ENCODE peak calls at places on chromosomes 2 and 18, in six cellular contexts. W is PC-9, Z is SK-N-SH, D is HCT116, Y is GM23338, E is hepatocyte. P is an unnamed sample. For H3K9me2, the result is how much of the 10 kb centered on the place peaks cover.

GRCh38 chr18:39788395-39788794 is 2166.6 kb upstream of the PIK3C3 start:
- DNase-seq in W (no peak), E (no peak), D (no peak), Z (no peak), Y (no peak), P (no peak)

GRCh38 chr2:226411727-226412360 is 387.8 kb downstream of the IRS1 start:
- DNase-seq in E (peak), W (peak), D (peak), Y (no peak), Z (no peak), P (no peak)

GRCh38 chr2:74768401-74768914 is 65.5 kb upstream of the HK2 start:
- DNase-seq in W (no peak), E (no peak), D (no peak), Y (no peak), Z (no peak), P (no peak)

GRCh38 chr2:119487434-119488244 is 36.6 kb downstream of the SCTR start:
- DNase-seq in Z (no peak), W (no peak), Y (no peak), D (no peak), E (peak), P (no peak)

GRCh38 chr2:100381240-100381639 is 36.2 kb downstream of the CHST10 start:
- DNase-seq in D (peak), Y (peak), Z (peak), W (peak), E (peak), P (peak)

GRCh38 chr18:12904012-12904516 is 20.0 kb upstream of the PTPN2 start:
- DNase-seq in Z (no peak), Y (no peak), E (no peak), D (no peak), W (no peak), P (no peak)

GRCh38 chr2:220269421-220269820 is 642.0 kb downstream of the SLC4A3 start:
- DNase-seq in W (no peak), E (no peak), Y (peak), D (no peak), Z (no peak), P (no peak)

GRCh38 chr2:75047189-75047812 is 88.9 kb downstream of the POLE4 start:
- DNase-seq in D (no peak), Z (no peak), E (no peak), W (no peak), Y (no peak), P (no peak)

GRCh38 chr2:70523996-70524965 is 29.3 kb downstream of the TGFA start:
- DNase-seq in E (no peak), Z (no peak), Y (peak), W (peak), D (peak), P (no peak)

GRCh38 chr18:10119528-10119927 is 205.7 kb downstream of the VAPA start:
- DNase-seq in W (no peak), Y (no peak), D (no peak), Z (no peak), E (no peak), P (no peak)

GRCh38 chr2:14601070-14601770 is 31.3 kb upstream of the LRATD1 start:
- DNase-seq in Y (no peak), E (no peak), D (no peak), W (no peak), Z (no peak), P (no peak)

GRCh38 chr18:76909418-76909817 is 87.1 kb downstream of the ZNF236 start:
- DNase-seq in E (no peak), W (no peak), Y (no peak), Z (no peak), D (no peak), P (no peak)

GRCh38 chr2:120861576-120862191 is 126.0 kb downstream of the GLI2 start:
- DNase-seq in Z (no peak), W (no peak), D (no peak), Y (no peak), E (no peak), P (no peak)

GRCh38 chr2:156110890-156111289 is 221.6 kb downstream of the NR4A2 start:
- DNase-seq in Y (peak), W (peak), E (peak), Z (peak), D (peak), P (peak)

GRCh38 chr2:98647636-98648035 is 39.2 kb downstream of the UNC50 start:
- DNase-seq in Y (no peak), D (no peak), E (no peak), Z (no peak), W (no peak), P (no peak)

GRCh38 chr2:44362207-44363015 is 664 bp downstream of the CAMKMT start:
- DNase-seq in Y (peak), Z (peak), E (peak), D (peak), W (no peak), P (peak)

GRCh38 chr2:202960524-202960923 is 48.4 kb downstream of the CARF start:
- DNase-seq in D (no peak), E (no peak), Y (no peak), Z (no peak), W (no peak), P (no peak)
- H3K9me2 ChIP-seq in D (under half), E (under half), Y (under half), Z (under half), W (under half), P (under half)

DNA sequence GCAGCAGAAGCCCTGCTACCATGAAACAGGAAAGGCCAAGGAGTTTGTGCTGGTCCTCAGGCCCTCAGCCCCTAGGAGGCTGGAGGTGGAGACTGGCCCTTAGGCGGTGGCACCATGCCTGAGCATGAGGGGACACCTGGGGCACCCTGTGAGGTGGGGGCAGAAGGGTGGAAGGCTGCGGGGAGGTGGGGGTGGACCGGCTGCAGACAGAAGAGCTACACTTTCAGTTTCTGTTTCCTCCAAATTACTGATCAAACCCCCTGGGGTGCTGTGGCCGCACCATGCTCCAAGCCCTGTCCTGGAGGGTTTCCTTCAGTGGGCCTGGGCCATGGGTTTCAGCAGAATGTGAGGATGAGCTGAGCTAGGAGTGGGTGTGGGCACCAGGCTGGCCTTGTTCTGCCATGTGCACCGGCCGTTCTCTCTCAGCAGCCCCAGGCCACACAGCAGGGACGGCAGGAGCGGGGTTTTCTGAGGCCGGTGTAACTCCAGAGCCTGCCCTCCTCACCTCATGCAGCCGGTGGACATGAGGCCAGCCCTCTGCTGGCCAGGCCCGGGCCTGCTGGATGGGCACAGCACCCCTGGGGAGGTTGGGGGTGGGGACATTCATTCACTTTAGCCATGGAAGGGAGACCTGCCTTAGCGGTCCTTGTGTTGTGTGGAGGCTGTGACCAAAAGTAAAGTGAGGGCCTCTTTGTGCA is 51.5 kb downstream of the PLEKHB2 start:
- DNase-seq in D (no peak), Y (no peak), Z (peak), W (no peak), E (no peak), P (no peak)
- TF ChIP-seq CTCF in D (no peak), Y (peak), Z (peak), W (no peak), E (no peak), P (peak)

DNA sequence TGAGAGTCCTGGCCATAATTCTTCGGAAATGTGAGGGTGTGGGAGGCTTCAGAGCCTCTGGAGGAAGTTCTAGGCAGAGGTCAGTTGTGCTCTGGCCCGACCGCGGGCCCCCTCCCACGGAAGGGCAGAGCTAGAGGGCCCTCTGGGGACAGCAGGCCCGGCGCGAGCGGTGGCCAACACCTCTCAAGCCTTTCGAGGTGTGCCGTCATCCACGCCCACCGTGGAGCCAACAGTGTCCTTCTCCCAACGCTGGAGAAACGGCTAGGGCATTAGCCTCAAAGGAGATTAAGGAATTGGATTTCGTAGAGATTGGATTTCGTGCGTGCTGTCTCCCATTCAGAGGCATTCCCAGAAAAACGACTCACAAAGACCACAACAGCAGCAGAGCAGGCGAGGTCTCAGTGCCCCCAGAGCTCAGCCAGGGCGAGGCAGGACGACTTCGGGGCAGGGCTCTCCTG is 2.1 kb upstream of the MTCL1 start:
- DNase-seq in Z (no peak), Y (peak), E (no peak), D (no peak), W (no peak), P (no peak)
- H3K9me2 ChIP-seq in Z (under half), Y (under half), E (under half), D (under half), W (under half), P (under half)

GRCh38 chr18:32582455-32582854 is 111.8 kb upstream of the GAREM1 start:
- DNase-seq in Y (no peak), E (no peak), Z (no peak), W (no peak), D (no peak), P (no peak)

DNA sequence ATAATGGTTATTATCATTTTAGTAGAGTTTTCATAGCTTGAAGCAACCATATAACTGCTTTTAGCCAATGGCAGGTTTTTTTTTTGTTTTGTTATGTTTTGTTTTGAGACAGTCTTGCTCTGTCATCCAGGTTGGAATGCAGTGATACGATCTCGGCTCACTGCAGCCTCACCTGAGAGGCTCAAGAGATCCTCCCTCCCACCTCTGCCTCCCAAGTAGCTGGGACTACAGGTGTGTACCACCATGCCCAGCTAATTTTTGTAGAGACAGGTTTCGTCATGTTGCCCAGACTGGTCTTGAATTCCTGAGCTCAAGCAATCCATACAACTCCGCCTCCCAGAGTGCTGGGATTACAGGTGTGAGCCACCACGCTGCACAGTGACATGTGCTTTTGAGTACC is 117.5 kb upstream of the GAREM1 start:
- DNase-seq in W (no peak), D (no peak), E (no peak), Z (no peak), Y (no peak), P (no peak)
- TF ChIP-seq CTCF in W (no peak), D (no peak), E (no peak), Z (no peak), Y (no peak), P (no peak)

DNA sequence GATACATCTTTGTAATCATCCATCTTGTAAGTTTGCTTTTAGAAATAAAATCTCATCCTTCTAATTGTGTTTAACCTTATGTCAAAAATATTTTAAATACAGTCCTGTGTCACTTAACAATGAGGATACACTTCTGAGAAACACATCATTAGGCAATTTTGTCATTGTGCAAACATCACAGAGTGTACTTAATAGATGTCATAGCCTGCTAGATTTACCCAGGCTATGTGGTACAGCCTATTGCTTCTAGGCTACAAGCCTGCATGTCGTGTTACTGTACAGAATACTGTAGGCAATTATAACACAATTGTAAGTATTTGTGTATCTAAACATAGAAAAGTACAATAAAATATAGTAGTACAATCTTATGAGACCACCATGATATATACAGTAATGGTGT is 284.4 kb upstream of the UBE2E3 start:
- DNase-seq in Z (no peak), Y (no peak), W (no peak), D (no peak), E (no peak), P (no peak)
- H3K9me2 ChIP-seq in Z (under half), Y (under half), W (under half), D (under half), E (under half), P (under half)

GRCh38 chr2:165902929-165903328 is 50.6 kb downstream of the TTC21B start:
- DNase-seq in W (no peak), Z (no peak), D (no peak), E (no peak), Y (no peak), P (peak)
- TF ChIP-seq CTCF in W (no peak), Z (peak), D (no peak), E (no peak), Y (no peak), P (peak)

DNA sequence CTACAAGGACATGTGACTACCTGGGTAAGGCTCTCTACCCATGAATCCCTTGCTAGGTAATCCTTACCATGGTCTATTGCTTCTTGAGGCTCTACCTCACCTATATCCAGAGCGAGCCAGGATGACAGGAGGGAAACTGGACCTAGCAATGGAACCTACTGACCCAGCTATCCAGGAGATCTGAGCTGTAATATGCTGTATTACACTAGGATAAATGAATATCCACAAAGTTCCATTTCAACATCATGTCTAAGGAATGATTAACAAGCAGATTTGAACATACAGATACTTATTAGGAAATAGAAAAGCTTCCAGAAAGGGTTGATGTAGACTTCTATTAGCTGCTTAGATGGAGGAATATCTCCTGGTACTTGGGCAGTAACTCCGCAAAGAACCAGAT is 110.2 kb downstream of the BAZ2B start:
- DNase-seq in E (no peak), D (no peak), Z (no peak), W (no peak), Y (no peak), P (no peak)
- H3K9me2 ChIP-seq in E (under half), D (under half), Z (under half), W (under half), Y (under half), P (under half)

DNA sequence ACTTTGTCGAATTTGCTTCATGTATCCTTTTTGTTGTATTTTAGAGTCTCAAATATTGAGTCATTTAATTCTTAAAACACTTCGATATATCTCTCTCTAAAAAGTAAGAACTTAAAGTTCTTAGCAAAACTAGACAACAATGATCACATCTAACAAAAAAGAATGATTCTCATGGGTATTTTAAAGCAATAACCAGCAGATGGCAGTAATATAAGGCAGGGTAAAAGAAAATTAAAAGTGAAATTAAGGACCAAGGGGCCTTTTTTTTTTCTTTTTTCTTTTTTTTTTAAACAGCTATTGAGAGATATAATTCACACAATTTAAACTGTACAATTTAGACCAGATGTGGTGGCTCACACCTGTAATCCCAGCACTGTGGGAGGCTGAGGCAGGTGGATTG is 9.9 kb upstream of the AOX1 start:
- DNase-seq in W (no peak), Z (no peak), E (no peak), D (no peak), Y (peak), P (peak)
- TF ChIP-seq CTCF in W (peak), Z (peak), E (peak), D (peak), Y (no peak), P (peak)

GRCh38 chr2:175310813-175311504 is 129.4 kb upstream of the ATP5MC3 start:
- DNase-seq in E (no peak), W (no peak), Y (no peak), Z (no peak), D (no peak), P (peak)

GRCh38 chr2:175312137-175312536 is 130.6 kb upstream of the ATP5MC3 start:
- DNase-seq in Z (no peak), D (no peak), Y (no peak), E (no peak), W (no peak), P (no peak)

GRCh38 chr2:175304541-175304940 is 123.0 kb upstream of the ATP5MC3 start:
- DNase-seq in Y (no peak), Z (no peak), E (no peak), D (no peak), W (no peak), P (no peak)

GRCh38 chr2:175308005-175308404 is 126.5 kb upstream of the ATP5MC3 start:
- DNase-seq in E (no peak), Z (no peak), D (no peak), W (no peak), Y (no peak), P (no peak)

DNA sequence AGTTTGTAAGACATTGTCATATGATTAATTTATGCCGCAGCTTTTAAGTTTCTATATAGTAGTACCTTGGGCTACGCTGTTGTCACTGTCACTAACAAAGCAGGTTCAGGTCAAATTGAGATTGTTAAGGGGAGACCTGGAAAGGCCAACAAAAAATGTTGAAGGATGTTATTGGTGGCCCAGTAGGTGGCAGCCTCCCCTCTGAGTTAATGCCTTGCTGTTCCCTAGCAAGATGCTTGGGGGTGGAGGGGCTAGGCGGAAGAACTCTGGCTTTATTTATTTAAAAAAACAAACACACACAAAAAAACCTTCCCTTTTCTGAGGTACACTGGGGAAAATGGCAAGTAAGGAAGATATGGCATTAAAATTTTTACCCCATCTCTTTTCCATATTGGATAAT is 128.3 kb upstream of the ATP5MC3 start:
- DNase-seq in W (no peak), Y (peak), D (peak), Z (peak), E (peak), P (peak)
- H3K9me2 ChIP-seq in W (under half), Y (under half), D (under half), Z (under half), E (under half), P (under half)

GRCh38 chr2:177327065-177327464 is 62.5 kb upstream of the NFE2L2 start:
- DNase-seq in D (no peak), Z (no peak), Y (no peak), W (no peak), E (no peak), P (no peak)
- TF ChIP-seq CTCF in D (no peak), Z (no peak), Y (no peak), W (no peak), E (no peak), P (no peak)